ENCODE peak calls at places on chromosomes 6 and 20, in four cellular contexts. G is COLO829, Y is HepG2, L is IMR-90. A is an unnamed sample.

GRCh38 chr6:158037771-158038170 is 56.1 kb downstream of the SYNJ2 start:
- DNase-seq in G (no peak), Y (no peak), L (no peak), A (no peak)

GRCh38 chr20:38217791-38218565 is 42.6 kb downstream of the KIAA1755 start:
- DNase-seq in G (peak; percentile 54), Y (peak; percentile 49), L (peak; percentile 97), A (peak; percentile 98)

GRCh38 chr6:157904999-157905398 is 76.7 kb upstream of the SYNJ2 start:
- DNase-seq in G (no peak), Y (no peak), L (no peak), A (no peak)

GRCh38 chr6:130743175-130743574 is 84.0 kb upstream of the SMLR1 start:
- DNase-seq in G (no peak), Y (peak; percentile 15), L (no peak), A (peak; percentile 4)

GRCh38 chr6:132937466-132937906 is 123.1 kb downstream of the RPS12 start:
- DNase-seq in G (peak; percentile 33), Y (peak; percentile 62), L (peak; percentile 44), A (peak; percentile 63)

GRCh38 chr6:157981132-157981394 is 600 bp upstream of the SYNJ2 start:
- DNase-seq in G (no peak), Y (no peak), L (no peak), A (no peak)

GRCh38 chr6:39934060-39934757 is at the start of gene MOCS1:
- DNase-seq in G (peak; percentile 68), Y (peak; percentile 70), L (peak; percentile 47), A (peak; percentile 80)

GRCh38 chr20:944148-944547 is 28.0 kb upstream of the ANGPT4 start:
- DNase-seq in G (no peak), Y (no peak), L (no peak), A (no peak)

GRCh38 chr20:62782893-62783278 is 13.4 kb upstream of the MRGBP start:
- DNase-seq in G (no peak), Y (no peak), L (no peak), A (no peak)

GRCh38 chr20:39049684-39050554 is 87.8 kb downstream of the DHX35 start:
- DNase-seq in G (peak; percentile 50), Y (peak; percentile 75), L (peak; percentile 51), A (peak; percentile 75)

GRCh38 chr20:44549123-44549522 is 27.3 kb upstream of the SERINC3 start:
- DNase-seq in G (no peak), Y (no peak), L (peak; percentile 22), A (no peak)

GRCh38 chr6:16575655-16576054 is 185.6 kb downstream of the ATXN1 start:
- DNase-seq in G (no peak), Y (no peak), L (no peak), A (no peak)

GRCh38 chr6:3911614-3912336 is 62.6 kb downstream of the FAM50B start:
- DNase-seq in G (peak; percentile 94), Y (peak; percentile 93), L (peak; percentile 92), A (peak; percentile 86)

GRCh38 chr20:40865095-40865494 is 163.5 kb upstream of the TOP1 start:
- DNase-seq in G (no peak), Y (no peak), L (no peak), A (no peak)

GRCh38 chr20:20139403-20139802 is 87.1 kb downstream of the CFAP61 start:
- DNase-seq in G (no peak), Y (no peak), L (no peak), A (no peak)

GRCh38 chr6:53828215-53828614 is 33.4 kb downstream of the LRRC1 start:
- DNase-seq in G (no peak), Y (no peak), L (no peak), A (peak; percentile 7)

GRCh38 chr6:18307006-18307405 is 42.7 kb upstream of the DEK start:
- DNase-seq in G (no peak), Y (no peak), L (peak; percentile 48), A (peak; percentile 64)